ENCODE peak calls at places on chromosome 12, in nine cellular contexts. F is right cardiac atrium, T is colonic mucosa, C is Caco-2, O is GM23248, E is astrocyte of the spinal cord, V is H7, W is HCT116, A is mucosa of descending colon. I is an unnamed sample.

GRCh38 chr12:6750506-6750905 is 2.4 kb downstream of the MLF2 start:
- DNase-seq in F (no peak), T (no peak), C (no peak), O (no peak), E (no peak), V (no peak), W (no peak), A (no peak), I (no peak)

GRCh38 chr12:110366474-110367208 is 36.9 kb downstream of the ANAPC7 start:
- DNase-seq in F (no peak), T (no peak), C (no peak), O (no peak), E (no peak), V (peak), W (no peak), A (no peak), I (no peak)

GRCh38 chr12:2668816-2669215 is 126.0 kb upstream of the FKBP4 start:
- DNase-seq in F (no peak), T (no peak), C (peak), O (no peak), E (no peak), V (no peak), W (no peak), A (no peak), I (no peak)

GRCh38 chr12:104480826-104481457 is 24.2 kb downstream of the CHST11 start:
- DNase-seq in F (peak), T (no peak), C (no peak), O (peak), E (peak), V (no peak), W (peak), A (peak), I (no peak)

GRCh38 chr12:84727964-84728363 is 184.6 kb downstream of the SLC6A15 start:
- DNase-seq in F (no peak), T (no peak), C (no peak), O (peak), E (peak), V (no peak), W (no peak), A (no peak), I (no peak)

GRCh38 chr12:47734725-47735480 is 9.6 kb upstream of the ENDOU start:
- DNase-seq in F (peak), T (no peak), C (no peak), O (no peak), E (no peak), V (peak), W (no peak), A (no peak), I (no peak)

GRCh38 chr12:5200276-5201087 is 156.8 kb downstream of the KCNA5 start:
- DNase-seq in F (peak), T (peak), C (peak), O (peak), E (no peak), V (peak), W (peak), A (no peak), I (no peak)

GRCh38 chr12:115118177-115118724 is 434.3 kb upstream of the TBX3 start:
- DNase-seq in F (no peak), T (no peak), C (no peak), O (no peak), E (no peak), V (no peak), W (no peak), A (no peak), I (no peak)

GRCh38 chr12:107513636-107514400 is 171.8 kb upstream of the PWP1 start:
- DNase-seq in F (no peak), T (no peak), C (no peak), O (no peak), E (no peak), V (no peak), W (no peak), A (no peak), I (no peak)

GRCh38 chr12:1044697-1045096 is 53.7 kb downstream of the ERC1 start:
- DNase-seq in F (no peak), T (no peak), C (no peak), O (peak), E (peak), V (no peak), W (no peak), A (no peak), I (peak)

GRCh38 chr12:77294016-77294415 is 228.6 kb upstream of the E2F7 start:
- DNase-seq in F (no peak), T (no peak), C (no peak), O (peak), E (peak), V (no peak), W (no peak), A (no peak), I (no peak)

GRCh38 chr12:48197549-48197966 is 5.5 kb downstream of the OR10AD1 start:
- DNase-seq in F (no peak), T (peak), C (no peak), O (peak), E (peak), V (no peak), W (peak), A (no peak), I (no peak)

GRCh38 chr12:54853933-54854538 is at the start of gene MUCL1:
- DNase-seq in F (no peak), T (peak), C (peak), O (peak), E (peak), V (peak), W (peak), A (no peak), I (no peak)

GRCh38 chr12:66409195-66409871 is 107.0 kb downstream of the HELB start:
- DNase-seq in F (no peak), T (peak), C (peak), O (peak), E (peak), V (peak), W (peak), A (no peak), I (peak)

GRCh38 chr12:67370979-67371378 is 101.8 kb downstream of the CAND1 start:
- DNase-seq in F (no peak), T (no peak), C (no peak), O (peak), E (no peak), V (no peak), W (no peak), A (no peak), I (no peak)

GRCh38 chr12:13193403-13194100 is 3.0 kb upstream of the EMP1 start:
- DNase-seq in F (no peak), T (no peak), C (no peak), O (peak), E (no peak), V (no peak), W (no peak), A (no peak), I (no peak)

GRCh38 chr12:102675672-102676071 is 195.3 kb upstream of the IGF1 start:
- DNase-seq in F (no peak), T (no peak), C (no peak), O (peak), E (no peak), V (no peak), W (no peak), A (no peak), I (no peak)

GRCh38 chr12:19482551-19483109 is 43.3 kb downstream of the AEBP2 start:
- DNase-seq in F (peak), T (no peak), C (no peak), O (no peak), E (no peak), V (no peak), W (no peak), A (no peak), I (no peak)

GRCh38 chr12:124026755-124027745 is 54.0 kb downstream of the ZNF664 start:
- DNase-seq in F (no peak), T (no peak), C (no peak), O (peak), E (peak), V (no peak), W (no peak), A (no peak), I (peak)

DNA sequence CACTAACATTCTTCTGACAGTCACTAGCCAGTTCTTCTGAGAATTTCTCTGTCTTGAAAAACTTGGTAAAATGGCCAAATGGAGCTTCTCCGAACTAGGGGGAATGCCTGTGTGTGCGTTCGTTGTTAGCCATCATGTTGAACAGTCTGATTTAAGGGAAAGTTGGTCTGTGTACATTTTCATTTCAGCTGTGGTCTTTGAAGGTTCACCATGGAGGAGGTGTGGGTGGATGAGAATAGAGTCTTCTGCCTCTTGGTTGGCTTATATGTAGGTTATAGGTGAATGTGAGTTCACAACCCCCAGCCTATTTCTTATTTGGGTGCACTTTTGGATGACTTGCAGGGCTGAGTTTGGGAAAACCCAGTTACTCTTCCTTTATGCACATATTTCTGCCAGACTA is 12.9 kb downstream of the ETV6 start:
- DNase-seq in F (no peak), T (no peak), C (no peak), O (no peak), E (no peak), V (no peak), W (no peak), A (no peak), I (no peak)
- H3K4me3 ChIP-seq in F (no peak), T (no peak), C (no peak), O (no peak), E (no peak), V (no peak), W (no peak), A (no peak), I (no peak)

GRCh38 chr12:33770652-33771051 is 251.6 kb upstream of the ALG10 start:
- DNase-seq in F (no peak), T (no peak), C (no peak), O (no peak), E (no peak), V (no peak), W (no peak), A (no peak), I (no peak)
- H3K4me3 ChIP-seq in F (no peak), T (no peak), C (no peak), O (no peak), E (no peak), V (no peak), W (no peak), A (no peak), I (no peak)

DNA sequence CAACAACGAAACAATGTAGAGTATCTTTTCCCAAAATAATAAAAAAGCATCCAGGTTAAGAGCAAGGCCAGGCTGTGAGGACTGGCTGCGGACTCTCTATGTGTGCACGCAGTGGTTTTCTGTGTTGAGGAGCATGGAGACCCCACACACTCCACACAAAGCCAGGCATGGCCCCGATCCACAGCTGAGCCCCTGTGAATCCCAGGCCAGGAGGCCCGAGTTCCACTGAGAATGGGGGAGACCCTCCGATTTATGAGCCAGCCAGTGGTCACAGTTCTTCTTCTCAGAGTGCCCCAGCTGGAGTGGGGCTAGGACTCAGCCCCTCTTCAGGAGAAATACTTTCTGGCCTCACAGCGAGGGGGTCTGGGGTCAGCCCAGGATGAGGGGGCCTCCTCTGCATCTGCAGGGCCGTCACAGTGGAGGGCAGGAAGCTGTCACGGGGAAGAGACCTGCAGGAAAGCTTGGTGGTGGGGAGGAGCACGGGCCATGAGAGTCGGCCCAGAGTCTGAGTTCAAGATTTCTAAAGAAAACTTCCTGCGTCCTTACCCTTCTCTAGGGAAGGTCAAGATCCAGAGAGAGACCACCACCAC is 20.1 kb downstream of the NCKAP5L start:
- DNase-seq in F (peak), T (no peak), C (no peak), O (no peak), E (no peak), V (peak), W (no peak), A (no peak), I (no peak)
- H3K4me3 ChIP-seq in F (no peak), T (no peak), C (no peak), O (no peak), E (no peak), V (no peak), W (no peak), A (no peak), I (no peak)

GRCh38 chr12:119671070-119671469 is 3.1 kb downstream of the PRKAB1 start:
- DNase-seq in F (no peak), T (no peak), C (no peak), O (no peak), E (no peak), V (no peak), W (no peak), A (no peak), I (no peak)

GRCh38 chr12:119672194-119672593 is 4.3 kb downstream of the PRKAB1 start:
- DNase-seq in F (no peak), T (peak), C (no peak), O (no peak), E (no peak), V (no peak), W (no peak), A (no peak), I (no peak)

GRCh38 chr12:119668315-119668651 is 350 bp downstream of the PRKAB1 start:
- DNase-seq in F (no peak), T (no peak), C (no peak), O (peak), E (no peak), V (no peak), W (no peak), A (no peak), I (no peak)

GRCh38 chr12:119667577-119668314 is at the start of gene PRKAB1:
- DNase-seq in F (peak), T (peak), C (peak), O (peak), E (peak), V (peak), W (peak), A (peak), I (peak)

DNA sequence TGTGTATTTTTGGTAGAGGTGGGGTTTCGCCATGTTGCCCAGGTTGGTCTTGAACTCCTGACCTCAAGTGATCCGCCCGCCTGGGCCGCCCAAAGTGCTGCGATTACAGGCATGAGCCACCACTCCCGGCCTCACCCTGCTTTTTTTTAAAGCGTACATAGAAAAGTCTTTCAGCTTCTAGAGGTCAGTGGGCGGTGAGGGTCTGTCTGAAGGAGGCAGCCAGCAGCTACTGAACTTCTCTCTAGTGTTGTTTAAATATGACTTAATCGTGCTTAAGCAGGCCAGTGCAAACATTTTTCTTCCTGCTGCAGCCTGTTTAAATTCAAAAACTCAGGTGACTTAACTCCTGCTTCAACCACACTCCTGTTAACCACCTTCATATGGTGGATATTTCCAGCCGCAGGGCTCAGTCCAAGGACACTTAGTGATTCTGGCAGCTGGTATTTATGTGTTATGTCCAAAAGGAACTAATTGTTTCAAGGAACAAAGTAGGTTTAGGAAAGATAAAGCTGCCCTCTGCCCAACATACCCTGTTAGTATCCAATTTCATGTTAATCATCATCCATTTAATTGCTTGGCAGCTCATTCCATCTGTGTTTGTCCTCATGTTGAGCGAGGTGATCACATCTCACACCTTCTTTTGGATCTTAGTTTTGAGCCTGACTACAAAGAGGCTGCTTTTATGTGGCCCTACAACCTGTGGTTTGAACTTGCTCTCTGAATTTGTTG is 2.0 kb downstream of the PRKAB1 start:
- DNase-seq in F (no peak), T (peak), C (peak), O (no peak), E (no peak), V (no peak), W (no peak), A (peak), I (no peak)
- H3K4me3 ChIP-seq in F (no peak), T (peak), C (no peak), O (no peak), E (no peak), V (no peak), W (no peak), A (no peak), I (no peak)

GRCh38 chr12:57783861-57784260 is 1.3 kb downstream of the TSFM start:
- DNase-seq in F (no peak), T (no peak), C (no peak), O (no peak), E (no peak), V (no peak), W (no peak), A (no peak), I (no peak)
- H3K4me3 ChIP-seq in F (no peak), T (no peak), C (no peak), O (peak), E (no peak), V (no peak), W (peak), A (no peak), I (no peak)

DNA sequence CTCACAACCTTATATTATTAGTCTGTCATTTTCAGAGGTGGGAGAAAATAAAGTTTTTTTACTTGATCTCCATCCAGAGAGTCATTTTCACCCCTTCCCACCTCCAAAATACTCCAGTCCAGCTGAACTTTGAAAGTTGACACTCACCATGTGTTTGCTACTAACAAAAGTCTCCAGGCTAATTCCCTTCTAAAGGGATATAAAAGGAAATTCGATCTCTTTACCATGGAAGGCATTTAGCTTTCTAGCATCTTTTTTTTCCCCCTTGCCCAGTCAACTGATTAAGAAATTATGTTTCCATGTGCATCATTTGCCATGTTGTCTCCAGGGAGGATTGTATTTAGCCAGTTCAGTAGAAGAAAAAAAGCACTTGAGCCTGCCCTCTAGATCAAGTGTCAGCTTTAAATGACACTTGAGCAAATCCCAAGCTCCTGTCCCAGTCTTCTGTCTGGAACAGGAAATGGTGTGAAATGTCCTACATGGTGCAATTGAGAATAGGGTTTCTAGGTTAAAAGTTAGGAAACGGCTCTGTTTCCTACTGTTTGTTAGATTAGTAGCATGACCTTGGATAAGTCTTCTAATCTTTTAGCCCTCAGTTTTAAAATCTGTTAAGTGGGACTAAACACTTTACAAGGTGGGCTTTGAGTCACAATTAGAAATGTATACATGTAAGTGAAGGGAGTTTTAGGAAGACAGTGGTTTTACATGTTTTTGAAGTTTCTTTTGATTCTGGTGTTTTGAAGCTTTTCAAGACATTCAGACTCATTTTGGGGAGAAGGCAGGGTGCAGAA is 67.2 kb downstream of the GNS start:
- DNase-seq in F (no peak), T (no peak), C (no peak), O (no peak), E (peak), V (no peak), W (no peak), A (no peak), I (no peak)
- H3K4me3 ChIP-seq in F (no peak), T (no peak), C (no peak), O (no peak), E (no peak), V (no peak), W (no peak), A (no peak), I (no peak)